ENCODE peak calls at places on chromosomes 12 and 14, in ten cellular contexts. J is brain microvascular endothelial cell; N is psoas muscle; Z is SJSA1; S is adrenal gland; P is OCI-LY7; E is PC-3; T is cardiac muscle cell; Q is IMR-90; L is naive thymus-derived CD4-positive, alpha-beta T cell. H is an unnamed sample.

GRCh38 chr12:464484-465267 is 4.9 kb downstream of the B4GALNT3 start:
- DNase-seq in J (no peak), N (peak), Z (no peak), S (peak), P (no peak), E (no peak), T (peak), Q (no peak), L (no peak), H (peak)

GRCh38 chr14:61528591-61529021 is 166.7 kb upstream of the HIF1A start:
- DNase-seq in J (peak), N (no peak), Z (peak), S (no peak), P (no peak), E (peak), T (no peak), Q (peak), L (no peak), H (no peak)

GRCh38 chr14:94665121-94665520 is 52.9 kb downstream of the SERPINA3 start:
- DNase-seq in J (peak), N (no peak), Z (peak), S (no peak), P (no peak), E (no peak), T (no peak), Q (peak), L (no peak), H (no peak)

GRCh38 chr12:28568083-28568482 is 377.8 kb downstream of the CCDC91 start:
- DNase-seq in J (peak), N (no peak), Z (no peak), S (no peak), P (no peak), E (peak), T (no peak), Q (peak), L (no peak), H (no peak)

GRCh38 chr14:60328588-60328987 is 79.6 kb downstream of the PPM1A start:
- DNase-seq in J (no peak), N (no peak), Z (no peak), S (no peak), P (peak), E (no peak), T (peak), Q (no peak), L (no peak), H (no peak)

GRCh38 chr14:22475381-22475780 is 113.6 kb downstream of the DAD1 start:
- DNase-seq in J (no peak), N (no peak), Z (no peak), S (no peak), P (peak), E (no peak), T (no peak), Q (no peak), L (no peak), H (no peak)

GRCh38 chr14:54189358-54190354 is 207.2 kb upstream of the CDKN3 start:
- DNase-seq in J (peak), N (no peak), Z (peak), S (no peak), P (no peak), E (peak), T (no peak), Q (peak), L (no peak), H (no peak)

GRCh38 chr12:3313655-3314305 is 177.2 kb upstream of the PRMT8 start:
- DNase-seq in J (no peak), N (no peak), Z (peak), S (no peak), P (peak), E (peak), T (peak), Q (peak), L (peak), H (no peak)

GRCh38 chr14:100548939-100549338 is 38.3 kb downstream of the BEGAIN start:
- DNase-seq in J (no peak), N (no peak), Z (no peak), S (no peak), P (no peak), E (no peak), T (no peak), Q (no peak), L (no peak), H (no peak)

GRCh38 chr14:29215853-29216252 is 449.3 kb downstream of the FOXG1 start:
- DNase-seq in J (no peak), N (no peak), Z (no peak), S (no peak), P (no peak), E (no peak), T (no peak), Q (no peak), L (no peak), H (no peak)

GRCh38 chr12:117140397-117141096 is 41.3 kb upstream of the TESC start:
- DNase-seq in J (no peak), N (peak), Z (no peak), S (no peak), P (no peak), E (peak), T (no peak), Q (no peak), L (no peak), H (no peak)

GRCh38 chr12:10331642-10332239 is 24.1 kb downstream of the KLRD1 start:
- DNase-seq in J (peak), N (no peak), Z (peak), S (no peak), P (peak), E (peak), T (peak), Q (peak), L (peak), H (no peak)

GRCh38 chr12:34402228-34402898 is 380.1 kb downstream of the ALG10 start:
- DNase-seq in J (no peak), N (peak), Z (no peak), S (peak), P (no peak), E (no peak), T (no peak), Q (no peak), L (no peak), H (peak)

GRCh38 chr12:58487280-58488141 is 432.8 kb downstream of the LRIG3 start:
- DNase-seq in J (peak), N (no peak), Z (no peak), S (no peak), P (no peak), E (no peak), T (no peak), Q (peak), L (no peak), H (no peak)

GRCh38 chr14:59244581-59244980 is 56.1 kb downstream of the DAAM1 start:
- DNase-seq in J (no peak), N (no peak), Z (no peak), S (no peak), P (no peak), E (peak), T (no peak), Q (no peak), L (no peak), H (no peak)

GRCh38 chr12:133106253-133106652 is 23.8 kb downstream of the ZNF891 start:
- DNase-seq in J (no peak), N (no peak), Z (no peak), S (no peak), P (no peak), E (no peak), T (no peak), Q (no peak), L (no peak), H (no peak)
- H3K4me3 ChIP-seq in J (no peak), N (no peak), Z (no peak), S (peak), P (no peak), E (peak), T (no peak), Q (no peak), L (no peak), H (no peak)

DNA sequence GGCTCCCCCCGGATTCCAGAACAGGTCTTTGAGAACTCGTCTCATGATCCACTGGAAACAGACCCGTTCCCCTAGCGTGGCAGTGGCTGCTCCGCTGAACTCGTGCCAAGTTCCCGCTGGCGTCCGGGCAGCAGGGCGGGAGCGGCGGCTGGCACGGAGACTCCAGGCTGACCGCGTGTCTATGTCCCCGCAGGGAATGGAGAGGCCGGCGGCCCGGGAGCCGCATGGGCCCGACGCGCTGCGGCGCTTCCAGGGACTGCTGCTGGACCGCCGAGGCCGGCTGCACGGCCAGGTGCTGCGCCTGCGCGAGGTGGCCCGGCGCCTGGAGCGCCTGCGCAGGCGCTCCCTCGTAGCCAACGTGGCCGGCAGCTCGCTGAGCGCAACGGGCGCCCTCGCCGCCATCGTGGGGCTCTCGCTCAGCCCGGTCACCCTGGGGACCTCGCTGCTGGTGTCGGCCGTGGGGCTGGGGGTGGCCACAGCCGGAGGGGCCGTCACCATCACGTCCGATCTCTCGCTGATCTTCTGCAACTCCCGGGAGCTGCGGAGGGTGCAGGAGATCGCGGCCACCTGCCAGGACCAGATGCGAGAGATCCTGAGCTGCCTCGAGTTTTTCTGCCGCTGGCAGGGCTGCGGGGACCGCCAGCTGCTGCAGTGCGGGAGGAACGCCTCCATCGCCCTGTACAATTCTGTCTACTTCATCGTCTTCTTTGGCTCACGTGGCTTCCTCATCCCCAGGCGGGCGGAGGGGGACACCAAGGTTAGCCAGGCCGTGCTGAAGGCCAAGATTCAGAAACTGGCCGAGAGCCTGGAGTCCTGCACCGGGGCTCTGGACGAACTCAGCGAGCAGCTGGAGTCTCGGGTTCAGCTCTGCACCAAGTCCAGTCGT is 1.5 kb downstream of the APOLD1 start:
- DNase-seq in J (peak), N (peak), Z (peak), S (peak), P (no peak), E (peak), T (peak), Q (peak), L (peak), H (peak)
- H3K4me3 ChIP-seq in J (peak), N (peak), Z (peak), S (peak), P (no peak), E (peak), T (peak), Q (peak), L (peak), H (peak)

GRCh38 chr12:124388038-124388676 is 93.3 kb downstream of the RFLNA start:
- DNase-seq in J (no peak), N (no peak), Z (peak), S (no peak), P (no peak), E (no peak), T (no peak), Q (no peak), L (no peak), H (no peak)
- H3K4me3 ChIP-seq in J (peak), N (peak), Z (peak), S (peak), P (no peak), E (peak), T (no peak), Q (peak), L (no peak), H (peak)

GRCh38 chr14:103258211-103258610 is 75.8 kb upstream of the EIF5 start:
- DNase-seq in J (no peak), N (no peak), Z (no peak), S (no peak), P (no peak), E (no peak), T (no peak), Q (no peak), L (no peak), H (no peak)
- H3K4me3 ChIP-seq in J (no peak), N (no peak), Z (no peak), S (no peak), P (no peak), E (no peak), T (no peak), Q (no peak), L (no peak), H (no peak)

DNA sequence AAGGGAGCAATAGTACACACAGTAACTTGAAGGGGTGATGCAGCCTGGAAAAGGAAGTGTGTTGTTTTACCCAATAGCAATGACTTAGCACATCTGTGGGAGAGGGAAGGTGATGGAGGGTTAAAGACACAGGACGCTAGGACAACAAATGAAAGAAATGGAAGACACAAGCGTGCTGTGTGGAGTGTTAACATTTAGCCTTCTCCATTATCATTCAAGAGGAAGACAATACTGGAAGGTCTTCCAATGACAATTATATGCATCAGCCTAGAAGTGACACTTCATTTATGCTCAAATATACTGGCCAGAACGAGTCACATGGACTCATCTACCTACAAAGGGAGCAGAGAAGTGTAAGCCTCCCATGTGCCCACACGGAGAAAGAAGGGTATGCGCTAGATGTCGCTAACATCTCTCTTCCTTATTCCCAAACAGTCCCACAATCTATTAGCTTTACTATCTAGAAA is 20.5 kb downstream of the PPM1H start:
- DNase-seq in J (no peak), N (no peak), Z (no peak), S (no peak), P (no peak), E (no peak), T (no peak), Q (no peak), L (no peak), H (no peak)
- H3K4me3 ChIP-seq in J (no peak), N (no peak), Z (no peak), S (no peak), P (no peak), E (no peak), T (no peak), Q (no peak), L (no peak), H (no peak)

GRCh38 chr14:104793703-104793959 is 1.9 kb downstream of the AKT1 start:
- DNase-seq in J (no peak), N (no peak), Z (no peak), S (no peak), P (no peak), E (no peak), T (no peak), Q (no peak), L (no peak), H (no peak)
- H3K4me3 ChIP-seq in J (peak), N (peak), Z (peak), S (peak), P (peak), E (peak), T (no peak), Q (no peak), L (peak), H (peak)

DNA sequence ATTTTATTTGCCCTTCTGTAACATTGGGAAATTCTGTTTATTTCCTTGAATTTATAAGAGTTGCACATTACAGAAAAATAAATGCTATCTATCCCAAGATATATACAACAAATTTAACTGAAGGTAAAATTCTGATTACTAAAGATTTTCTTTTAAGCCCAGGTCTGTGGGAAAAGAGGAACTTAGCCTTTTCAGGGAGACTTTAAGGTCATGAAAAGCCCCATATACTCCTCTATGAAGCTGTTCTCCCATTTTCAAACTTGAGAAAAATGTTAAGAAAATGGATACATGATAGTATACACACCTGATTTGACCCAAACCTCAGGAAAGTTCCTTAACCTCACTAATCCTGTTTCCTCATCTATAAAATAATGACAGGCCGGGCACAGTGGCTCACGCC is 7.1 kb downstream of the SINHCAF start:
- DNase-seq in J (no peak), N (no peak), Z (no peak), S (no peak), P (no peak), E (no peak), T (no peak), Q (no peak), L (no peak), H (no peak)
- H3K4me3 ChIP-seq in J (no peak), N (no peak), Z (no peak), S (no peak), P (peak), E (no peak), T (no peak), Q (no peak), L (no peak), H (no peak)

GRCh38 chr14:64636980-64637429 is 67.2 kb upstream of the PLEKHG3 start:
- DNase-seq in J (no peak), N (no peak), Z (no peak), S (no peak), P (no peak), E (no peak), T (no peak), Q (no peak), L (no peak), H (no peak)

GRCh38 chr14:64634558-64634957 is 69.7 kb upstream of the PLEKHG3 start:
- DNase-seq in J (no peak), N (no peak), Z (no peak), S (no peak), P (no peak), E (no peak), T (no peak), Q (no peak), L (no peak), H (no peak)

GRCh38 chr14:64638625-64639024 is 65.6 kb upstream of the PLEKHG3 start:
- DNase-seq in J (no peak), N (no peak), Z (no peak), S (no peak), P (no peak), E (no peak), T (no peak), Q (no peak), L (no peak), H (no peak)

GRCh38 chr14:64637735-64638473 is 66.3 kb upstream of the PLEKHG3 start:
- DNase-seq in J (no peak), N (no peak), Z (no peak), S (no peak), P (no peak), E (no peak), T (no peak), Q (no peak), L (no peak), H (no peak)

DNA sequence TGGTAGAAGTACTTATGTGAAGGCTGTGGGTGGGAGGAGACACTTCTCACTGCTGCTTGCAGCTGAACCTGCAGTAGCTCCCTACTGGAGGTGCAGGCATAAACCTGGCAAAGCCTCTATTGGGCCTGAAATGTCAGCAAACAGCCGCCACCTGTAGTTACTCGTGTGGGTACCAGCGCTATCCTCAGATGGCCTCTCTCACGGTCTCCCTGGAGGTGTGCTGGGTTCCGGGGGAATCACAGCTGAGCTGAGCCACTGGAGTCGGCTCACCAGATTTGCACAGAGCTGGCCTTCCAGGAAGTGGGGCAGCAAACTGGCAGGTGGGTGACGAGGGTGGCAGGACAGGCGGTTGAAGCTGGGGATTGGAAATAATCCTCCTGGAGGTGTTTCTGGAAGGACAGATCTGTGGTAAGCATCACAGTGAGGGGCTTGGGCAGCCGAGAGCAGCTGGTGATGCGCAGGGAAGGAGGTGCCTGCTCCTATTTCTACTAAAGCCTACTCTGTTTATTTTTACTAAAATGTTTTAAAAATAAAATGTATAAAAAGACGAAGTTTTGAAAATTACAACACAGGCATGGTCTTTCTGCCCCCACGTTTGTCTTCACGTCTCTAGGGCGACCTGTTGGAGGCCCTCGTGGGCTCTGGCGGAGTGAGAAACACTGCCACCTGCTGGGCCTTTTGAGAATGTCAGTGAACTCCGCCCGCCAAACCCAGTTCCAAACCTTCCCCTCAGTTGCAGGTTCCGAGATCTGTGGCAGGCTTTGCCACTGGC is 67.8 kb upstream of the PLEKHG3 start:
- DNase-seq in J (peak), N (peak), Z (peak), S (peak), P (peak), E (peak), T (peak), Q (peak), L (peak), H (no peak)
- H3K4me3 ChIP-seq in J (no peak), N (no peak), Z (no peak), S (no peak), P (no peak), E (no peak), T (no peak), Q (no peak), L (no peak), H (no peak)

H was measured in ascending aorta.